ENCODE peak calls at places on chromosomes 12 and 14, in six cellular contexts. L is adrenal gland, P is right atrium auricular region, V is RWPE2, X is cardiac muscle cell, Q is lung. H is an unnamed sample.

GRCh38 chr12:105317453-105317852 is 13.0 kb upstream of the C12orf75 start:
- DNase-seq in L (no peak), P (no peak), V (no peak), X (no peak), Q (no peak), H (no peak)

GRCh38 chr12:6056406-6057211 is 67.9 kb downstream of the VWF start:
- DNase-seq in L (no peak), P (no peak), V (no peak), X (no peak), Q (no peak), H (no peak)

GRCh38 chr14:75454963-75455546 is 27.2 kb downstream of the JDP2 start:
- DNase-seq in L (peak), P (peak), V (no peak), X (peak), Q (peak), H (no peak)

GRCh38 chr14:65234752-65235361 is 132.5 kb upstream of the MAX start:
- DNase-seq in L (no peak), P (no peak), V (no peak), X (peak), Q (no peak), H (no peak)

GRCh38 chr14:103740991-103741689 is 25.5 kb downstream of the ZFYVE21 start:
- DNase-seq in L (no peak), P (no peak), V (no peak), X (peak), Q (no peak), H (no peak)

GRCh38 chr14:99566009-99566389 is 38.0 kb downstream of the CCDC85C start:
- DNase-seq in L (no peak), P (no peak), V (no peak), X (no peak), Q (no peak), H (no peak)

GRCh38 chr12:46675736-46676135 is 150.1 kb downstream of the SLC38A4 start:
- DNase-seq in L (peak), P (no peak), V (no peak), X (peak), Q (no peak), H (no peak)

GRCh38 chr14:99649219-99649618 is 4.3 kb downstream of the HHIPL1 start:
- DNase-seq in L (no peak), P (no peak), V (no peak), X (peak), Q (no peak), H (no peak)

GRCh38 chr12:124687695-124688301 is 120.4 kb upstream of the NCOR2 start:
- DNase-seq in L (no peak), P (no peak), V (no peak), X (peak), Q (no peak), H (no peak)

GRCh38 chr14:25120261-25120660 is 70.3 kb upstream of the STXBP6 start:
- DNase-seq in L (no peak), P (no peak), V (no peak), X (peak), Q (no peak), H (no peak)

GRCh38 chr12:32860182-32860581 is 36.4 kb downstream of the PKP2 start:
- DNase-seq in L (no peak), P (no peak), V (no peak), X (peak), Q (no peak), H (no peak)

GRCh38 chr14:57182760-57183503 is 85.8 kb downstream of the EXOC5 start:
- DNase-seq in L (no peak), P (no peak), V (no peak), X (peak), Q (no peak), H (no peak)

GRCh38 chr12:130700492-130701401 is 15.4 kb downstream of the RIMBP2 start:
- DNase-seq in L (no peak), P (no peak), V (no peak), X (no peak), Q (no peak), H (no peak)

GRCh38 chr12:9897524-9897923 is 16.2 kb downstream of the KLRF2 start:
- DNase-seq in L (no peak), P (no peak), V (no peak), X (no peak), Q (no peak), H (peak)

GRCh38 chr12:25058619-25059018 is 109.7 kb upstream of the BCAT1 start:
- DNase-seq in L (no peak), P (no peak), V (no peak), X (no peak), Q (no peak), H (no peak)

GRCh38 chr12:27221625-27222387 is 22.3 kb upstream of the STK38L start:
- DNase-seq in L (no peak), P (no peak), V (no peak), X (no peak), Q (no peak), H (no peak)
- H3K4me3 ChIP-seq in L (no peak), P (no peak), V (no peak), X (no peak), Q (no peak), H (no peak)

DNA sequence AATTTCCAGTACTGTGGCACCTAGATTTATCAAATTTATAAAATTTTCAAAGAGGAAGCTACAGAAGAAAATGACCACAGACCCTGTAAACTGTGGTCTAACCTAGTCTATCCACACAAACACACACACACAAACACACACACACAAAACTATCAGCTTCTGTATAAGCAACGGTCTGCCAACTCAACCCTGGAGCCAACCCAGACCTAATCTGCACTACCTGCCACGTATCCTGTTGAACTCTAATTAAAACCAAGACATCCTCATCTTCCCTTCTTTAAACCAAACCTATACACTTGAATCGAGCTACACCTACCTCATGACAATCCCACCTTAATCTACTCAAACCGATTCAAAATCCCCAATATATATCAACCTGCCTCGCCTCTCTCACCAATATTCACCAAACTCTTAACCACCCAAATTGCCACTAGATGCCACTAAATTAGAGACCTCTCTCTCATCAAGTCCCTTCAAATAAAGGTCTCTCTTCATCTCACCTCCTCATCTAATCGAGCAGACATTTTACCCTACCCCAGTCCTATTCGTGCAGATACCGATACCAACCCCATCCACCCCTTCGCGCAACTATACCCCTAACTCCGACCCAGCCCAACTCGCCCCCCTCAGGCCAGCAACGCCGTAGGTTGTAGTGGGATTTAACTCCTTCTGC is 807 bp downstream of the ACIN1 start:
- DNase-seq in L (no peak), P (no peak), V (no peak), X (no peak), Q (no peak), H (no peak)
- TF ChIP-seq CTCF in L (no peak), P (no peak), V (no peak), X (peak), Q (no peak), H (peak)

DNA sequence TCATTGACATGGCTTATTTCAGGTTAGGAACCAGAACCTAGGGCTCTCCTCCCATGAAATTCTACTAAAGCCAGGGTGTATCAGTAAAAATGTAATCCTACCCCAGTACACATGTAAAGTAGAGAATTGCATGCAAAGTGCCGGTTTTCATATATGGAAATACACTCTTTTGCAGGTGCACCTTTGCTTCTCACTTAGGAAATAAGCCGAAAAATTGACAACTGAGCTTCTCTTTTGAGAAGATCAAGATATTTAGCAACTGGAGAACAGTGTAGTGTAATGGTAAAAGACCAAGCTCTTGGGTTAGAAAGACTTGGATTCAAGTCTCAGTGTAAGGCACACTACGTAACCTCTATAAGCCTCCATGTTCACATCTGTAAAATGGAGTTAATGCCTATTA is 82.4 kb downstream of the SLC38A6 start:
- DNase-seq in L (no peak), P (no peak), V (no peak), X (no peak), Q (no peak), H (no peak)
- H3K27ac ChIP-seq in L (no peak), P (no peak), V (no peak), X (no peak), Q (no peak), H (no peak)

DNA sequence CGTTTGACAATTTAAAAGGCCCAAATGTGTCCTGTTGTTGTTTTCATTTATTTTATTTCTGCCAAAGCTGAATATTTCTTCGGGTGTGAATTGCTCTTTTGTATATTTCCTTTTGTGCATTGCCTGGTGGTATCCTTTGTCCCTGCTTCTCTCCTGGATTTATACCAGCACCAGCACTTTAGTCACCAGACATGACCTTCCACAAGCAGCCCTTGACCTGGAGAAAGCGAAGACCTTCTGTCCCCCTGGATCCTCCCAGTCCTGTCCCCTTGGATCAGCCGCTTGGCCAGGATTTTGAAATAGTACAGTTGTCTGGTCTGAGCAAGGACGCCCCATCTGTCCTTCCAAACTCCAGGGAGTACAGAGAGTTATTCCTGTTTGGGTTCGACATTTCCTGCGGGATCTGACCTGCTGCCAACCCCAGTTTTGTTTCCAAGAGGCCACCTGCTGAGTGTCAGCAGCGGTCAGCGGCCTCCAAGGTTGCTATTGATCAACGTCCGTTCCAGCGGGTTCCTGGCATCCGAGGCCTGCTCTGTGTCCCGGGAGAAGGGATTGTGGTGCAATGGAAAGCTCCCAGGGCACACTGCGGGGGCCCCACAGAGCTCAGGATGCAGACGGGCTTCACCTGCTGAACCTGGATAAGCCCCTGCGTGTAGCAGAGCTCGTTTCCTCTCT is 45.1 kb upstream of the CHGA start:
- DNase-seq in L (peak), P (no peak), V (no peak), X (peak), Q (no peak), H (no peak)
- H3K4me3 ChIP-seq in L (no peak), P (no peak), V (no peak), X (no peak), Q (no peak), H (no peak)

GRCh38 chr12:78584695-78585094 is 279.9 kb upstream of the SYT1 start:
- DNase-seq in L (no peak), P (no peak), V (no peak), X (peak), Q (no peak), H (no peak)
- TF ChIP-seq CTCF in L (no peak), P (no peak), V (no peak), X (peak), Q (no peak), H (peak)

GRCh38 chr14:69354383-69355154 is 43.5 kb downstream of the ERH start:
- DNase-seq in L (no peak), P (no peak), V (no peak), X (no peak), Q (no peak), H (no peak)
- H3K27ac ChIP-seq in L (no peak), P (peak), V (no peak), X (no peak), Q (no peak), H (no peak)

GRCh38 chr12:116152268-116152667 is 125.2 kb downstream of the MED13L start:
- DNase-seq in L (no peak), P (no peak), V (no peak), X (peak), Q (no peak), H (no peak)

GRCh38 chr12:116155383-116155782 is 122.1 kb downstream of the MED13L start:
- DNase-seq in L (no peak), P (no peak), V (no peak), X (no peak), Q (no peak), H (no peak)

GRCh38 chr12:116153096-116153495 is 124.4 kb downstream of the MED13L start:
- DNase-seq in L (no peak), P (no peak), V (no peak), X (no peak), Q (no peak), H (no peak)

GRCh38 chr12:116156614-116157013 is 120.9 kb downstream of the MED13L start:
- DNase-seq in L (no peak), P (no peak), V (no peak), X (no peak), Q (no peak), H (no peak)

DNA sequence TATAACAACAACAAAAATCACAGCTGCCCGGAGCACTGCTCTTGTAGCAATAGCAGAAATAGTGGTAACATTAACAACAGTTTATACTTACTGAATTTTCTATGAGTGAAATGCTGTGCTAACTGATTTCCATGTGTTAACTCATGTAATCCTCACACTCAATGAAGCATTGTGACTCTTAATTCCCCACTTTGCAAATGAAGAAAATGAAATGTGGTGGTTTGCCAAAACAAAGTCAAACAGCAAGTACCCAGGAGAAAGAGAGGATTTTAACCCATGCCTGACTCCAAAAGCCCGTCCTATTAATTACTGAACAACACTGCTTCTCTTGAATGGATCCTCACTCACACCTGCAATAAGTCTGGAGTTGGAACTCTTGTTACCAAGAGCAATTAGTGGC is 123.5 kb downstream of the MED13L start:
- DNase-seq in L (no peak), P (no peak), V (no peak), X (no peak), Q (no peak), H (no peak)
- H3K4me3 ChIP-seq in L (no peak), P (no peak), V (no peak), X (no peak), Q (no peak), H (no peak)

DNA sequence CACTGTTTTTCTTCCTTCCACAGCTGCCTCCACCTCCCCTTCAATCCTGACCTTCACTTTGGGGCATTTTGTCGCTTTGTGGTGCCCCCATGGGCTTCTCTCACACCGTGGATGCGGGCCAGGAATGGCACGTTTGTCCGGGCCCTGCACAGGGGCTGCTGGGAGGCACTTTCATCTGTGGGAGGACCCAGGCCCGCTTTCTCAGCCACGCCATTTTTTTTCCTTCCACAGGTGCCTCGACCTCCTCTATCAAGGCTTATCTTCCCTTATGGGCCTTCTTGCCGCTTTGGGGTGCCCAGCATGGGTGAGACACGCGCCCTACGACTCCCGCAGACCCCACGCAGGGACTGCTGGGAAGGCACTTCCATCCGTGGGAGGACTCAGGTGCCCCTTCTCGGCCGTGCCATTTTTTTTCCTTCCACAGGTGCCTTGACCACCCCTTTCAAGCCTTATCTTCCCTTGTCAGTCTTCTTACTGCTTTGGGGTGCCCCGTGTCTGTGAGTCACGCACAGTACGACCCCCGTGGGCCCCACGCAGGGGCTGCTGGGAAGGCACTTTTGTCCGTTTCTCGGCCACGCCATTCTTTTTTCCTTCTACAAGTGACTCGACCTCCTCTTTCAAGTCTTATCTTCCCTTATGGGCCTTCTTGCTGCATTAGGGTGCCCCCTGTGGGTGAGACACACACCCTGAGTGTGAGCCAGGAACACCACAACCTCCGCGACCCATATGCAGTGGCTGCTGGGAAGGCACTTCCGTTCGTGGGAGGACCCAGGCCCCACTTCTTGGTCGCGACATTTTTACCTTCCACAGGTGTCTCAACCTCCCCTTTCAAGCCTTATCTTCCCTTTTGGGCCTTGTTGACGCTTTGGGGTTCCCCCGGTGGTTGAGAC is 270.7 kb downstream of the ALG10 start:
- DNase-seq in L (peak), P (no peak), V (peak), X (no peak), Q (no peak), H (no peak)
- TF ChIP-seq CTCF in L (no peak), P (no peak), V (no peak), X (no peak), Q (no peak), H (no peak)

GRCh38 chr12:47799357-47799955 is 20.2 kb downstream of the HDAC7 start:
- DNase-seq in L (no peak), P (no peak), V (no peak), X (peak), Q (no peak), H (no peak)
- H3K27ac ChIP-seq in L (no peak), P (peak), V (no peak), X (no peak), Q (no peak), H (no peak)

H was measured in keratinocyte.